ENCODE peak calls at places on chromosome 1, in six cellular contexts. C, U, Y, E, F and X are unnamed samples.
A peak's percentile ranks its signal among the peaks of the same experiment; 100 is the strongest.

GRCh38 chr1:54882483-54882882 is 4.5 kb downstream of the DHCR24 start:
- DNase-seq in Y (no peak), U (no peak), F (no peak), C (no peak), E (no peak), X (peak; percentile 27)

GRCh38 chr1:19429611-19430010 is 55.7 kb downstream of the CAPZB start:
- DNase-seq in C (no peak), E (no peak), F (no peak), U (no peak), Y (peak; percentile 48), X (no peak)

GRCh38 chr1:153623091-153623490 is 4.2 kb downstream of the S100A13 start:
- DNase-seq in U (no peak), Y (no peak), C (no peak), E (no peak), F (no peak), X (no peak)

GRCh38 chr1:235714205-235714897 is 64.8 kb upstream of the GNG4 start:
- DNase-seq in E (no peak), U (no peak), F (no peak), Y (no peak), C (no peak), X (no peak)

GRCh38 chr1:56788588-56788987 is 30.6 kb downstream of the FYB2 start:
- DNase-seq in C (peak; percentile 46), Y (peak; percentile 14), F (no peak), E (no peak), U (peak; percentile 61), X (no peak)

GRCh38 chr1:94044290-94044790 is 76.6 kb downstream of the ABCA4 start:
- DNase-seq in E (no peak), C (peak; percentile 76), Y (no peak), F (no peak), U (peak; percentile 67), X (no peak)

GRCh38 chr1:31376374-31377134 is 3.7 kb upstream of the FABP3 start:
- DNase-seq in E (peak; percentile 71), Y (peak; percentile 96), U (no peak), F (no peak), C (no peak), X (peak; percentile 87)

GRCh38 chr1:155179107-155180031 is 5.7 kb downstream of the TRIM46 start:
- DNase-seq in F (no peak), E (no peak), Y (no peak), C (no peak), U (peak; percentile 46), X (no peak)

GRCh38 chr1:150619576-150620509 is 9.6 kb downstream of the ENSA start:
- DNase-seq in U (no peak), F (no peak), C (no peak), E (no peak), Y (peak; percentile 85), X (peak; percentile 82)